ENCODE peak calls at places on chromosomes 2 and 18, in four cellular contexts. Q, I, E and L are unnamed samples.

GRCh38 chr2:159098374-159098773 is 129.9 kb downstream of the TANC1 start:
- DNase-seq in Q (no peak), I (no peak), E (no peak), L (no peak)

GRCh38 chr2:45176399-45176798 is 167.1 kb upstream of the SIX2 start:
- DNase-seq in Q (peak; percentile 67), I (no peak), E (no peak), L (no peak)

GRCh38 chr18:46660955-46661749 is 4.1 kb upstream of the LOXHD1 start:
- DNase-seq in Q (peak; percentile 76), I (peak; percentile 31), E (no peak), L (peak; percentile 81)

GRCh38 chr2:234989183-234989701 is 37.4 kb downstream of the SH3BP4 start:
- DNase-seq in Q (no peak), I (no peak), E (no peak), L (no peak)

GRCh38 chr2:155815275-155815674 is 517.2 kb downstream of the NR4A2 start:
- DNase-seq in Q (no peak), I (no peak), E (no peak), L (no peak)

GRCh38 chr2:18752022-18752493 is 162.7 kb upstream of the NT5C1B start:
- DNase-seq in Q (no peak), I (peak; percentile 39), E (no peak), L (no peak)

GRCh38 chr18:57797209-57797651 is 5.9 kb downstream of the ATP8B1 start:
- DNase-seq in Q (peak; percentile 93), I (no peak), E (no peak), L (no peak)

GRCh38 chr2:101788565-101788964 is 91.1 kb downstream of the MAP4K4 start:
- DNase-seq in Q (no peak), I (peak; percentile 69), E (no peak), L (no peak)

GRCh38 chr2:24206242-24206641 is 31.4 kb downstream of the FAM228A start:
- DNase-seq in Q (no peak), I (no peak), E (no peak), L (no peak)

GRCh38 chr2:147174824-147175254 is 670.0 kb upstream of the ACVR2A start:
- DNase-seq in Q (peak; percentile 30), I (no peak), E (no peak), L (peak; percentile 43)

GRCh38 chr18:59219672-59220163 is at the start of gene GRP:
- DNase-seq in Q (peak; percentile 72), I (no peak), E (no peak), L (peak; percentile 47)

GRCh38 chr2:38230756-38231155 is 146.3 kb downstream of the ATL2 start:
- DNase-seq in Q (no peak), I (no peak), E (no peak), L (no peak)

GRCh38 chr2:226434702-226435101 is 364.9 kb downstream of the IRS1 start:
- DNase-seq in Q (no peak), I (no peak), E (no peak), L (no peak)

GRCh38 chr2:226443112-226443511 is 356.5 kb downstream of the IRS1 start:
- DNase-seq in Q (no peak), I (no peak), E (no peak), L (no peak)

GRCh38 chr2:226440119-226440917 is 359.3 kb downstream of the IRS1 start:
- DNase-seq in Q (no peak), I (peak; percentile 66), E (no peak), L (no peak)

GRCh38 chr2:226435146-226435545 is 364.5 kb downstream of the IRS1 start:
- DNase-seq in Q (no peak), I (no peak), E (no peak), L (no peak)

GRCh38 chr2:226439337-226439736 is 360.3 kb downstream of the IRS1 start:
- DNase-seq in Q (no peak), I (peak; percentile 67), E (no peak), L (no peak)
- H4K5ac ChIP-seq in Q (no peak overlapping the region), I (peak overlapping the region; percentile 90), E (no peak overlapping the region), L (no peak overlapping the region)

DNA sequence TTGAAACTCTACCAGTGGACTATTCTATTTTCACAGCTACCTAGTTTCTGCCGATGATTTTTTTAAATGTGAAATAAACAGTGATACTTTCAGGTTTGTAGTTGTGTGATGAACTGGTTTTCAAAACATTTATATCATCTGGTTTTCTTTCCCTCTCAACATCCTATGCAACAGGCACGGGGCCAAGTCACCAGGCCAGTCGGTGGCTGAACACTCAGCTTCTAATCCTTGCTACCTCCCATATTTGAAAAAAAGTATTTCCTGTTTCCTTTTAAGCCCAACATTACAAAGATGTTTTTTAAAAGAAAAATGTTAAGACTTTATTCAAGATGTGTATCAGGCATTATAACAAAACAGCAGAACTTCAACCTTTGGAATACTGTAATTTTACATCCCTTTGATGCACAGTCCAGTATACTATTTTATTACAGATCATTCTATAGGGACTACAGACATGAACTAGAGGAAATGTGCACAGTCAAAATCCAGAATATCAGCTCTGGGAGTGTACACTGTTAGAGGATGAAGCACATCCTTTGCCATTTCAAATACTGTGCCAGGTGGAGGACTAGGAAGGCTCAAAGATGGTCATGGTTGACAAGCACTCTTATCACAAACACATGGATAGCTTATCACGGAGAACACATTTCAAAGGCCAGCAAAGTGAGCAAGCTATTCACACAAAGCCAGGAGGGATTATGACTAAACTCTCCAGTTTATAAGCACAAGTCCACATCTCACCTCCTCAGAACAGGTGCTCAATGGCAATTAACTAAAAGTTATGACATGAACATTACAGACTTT is 14.6 kb downstream of the MRPL35 start:
- DNase-seq in Q (no peak), I (peak; percentile 29), E (no peak), L (no peak)
- H4K5ac ChIP-seq in Q (no peak overlapping the region), I (no peak overlapping the region), E (no peak overlapping the region), L (no peak overlapping the region)

GRCh38 chr2:48587560-48587959 is 30.1 kb upstream of the GTF2A1L start:
- DNase-seq in Q (no peak), I (no peak), E (no peak), L (no peak)

GRCh38 chr2:48588745-48589144 is 28.9 kb upstream of the GTF2A1L start:
- DNase-seq in Q (peak; percentile 57), I (no peak), E (no peak), L (no peak)

GRCh38 chr2:48589170-48589767 is 28.4 kb upstream of the GTF2A1L start:
- DNase-seq in Q (peak; percentile 32), I (peak; percentile 59), E (no peak), L (no peak)

GRCh38 chr2:48584551-48584950 is 33.1 kb upstream of the GTF2A1L start:
- DNase-seq in Q (peak; percentile 18), I (no peak), E (no peak), L (no peak)

DNA sequence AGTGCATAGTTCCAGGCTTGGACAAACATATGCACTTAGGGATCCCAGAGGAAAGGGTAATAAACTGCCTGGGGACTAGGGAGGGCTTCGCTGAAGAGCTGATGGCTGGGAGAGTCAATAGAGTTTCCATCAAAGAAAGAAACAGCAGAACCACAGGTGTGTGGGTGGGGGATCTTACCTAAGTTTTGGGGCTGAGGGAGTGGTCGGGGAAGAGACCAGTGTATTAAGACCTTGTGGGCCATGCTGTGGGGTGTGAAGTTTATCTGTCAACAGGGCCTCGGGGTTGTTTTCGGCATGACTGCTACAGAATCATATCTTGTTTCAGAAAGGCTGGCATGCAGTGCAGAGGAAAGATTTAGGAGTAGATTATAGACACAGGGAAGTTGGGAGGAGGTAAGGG is 31.2 kb upstream of the GTF2A1L start:
- DNase-seq in Q (no peak), I (no peak), E (no peak), L (no peak)
- H4K5ac ChIP-seq in Q (no peak overlapping the region), I (no peak overlapping the region), E (peak overlapping the region; percentile 16), L (no peak overlapping the region)

GRCh38 chr2:60413069-60413818 is 140.2 kb downstream of the BCL11A start:
- DNase-seq in Q (no peak), I (no peak), E (no peak), L (no peak)
- H4K5ac ChIP-seq in Q (no peak overlapping the region), I (no peak overlapping the region), E (no peak overlapping the region), L (no peak overlapping the region)

DNA sequence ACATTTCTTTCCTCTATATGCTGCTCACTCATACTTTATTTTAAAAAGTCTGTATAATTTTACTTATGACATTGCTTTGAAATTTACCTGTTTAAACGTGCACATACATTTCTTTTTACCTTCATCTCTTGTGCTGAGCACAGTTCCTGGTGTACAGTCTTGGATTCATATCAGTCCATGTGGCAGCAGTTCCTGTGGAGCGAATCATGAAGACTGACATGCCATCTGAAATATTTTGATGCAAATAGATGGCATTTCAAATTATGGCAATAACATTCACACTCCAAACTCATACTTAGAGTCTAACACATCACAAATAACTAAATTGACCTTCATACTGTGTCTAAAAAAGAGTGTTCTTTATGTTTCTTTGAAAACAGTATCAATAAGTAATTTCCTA is 90.3 kb upstream of the CDH2 start:
- DNase-seq in Q (no peak), I (no peak), E (no peak), L (no peak)
- H4K5ac ChIP-seq in Q (no peak overlapping the region), I (no peak overlapping the region), E (no peak overlapping the region), L (no peak overlapping the region)

GRCh38 chr2:73892631-73893329 is at the start of gene ACTG2:
- DNase-seq in Q (no peak), I (peak; percentile 91), E (no peak), L (no peak)
- H4K5ac ChIP-seq in Q (no peak within 1 kb of the TSS), I (peak within 1 kb of the TSS; percentile 92), E (no peak within 1 kb of the TSS), L (no peak within 1 kb of the TSS)

GRCh38 chr2:127082974-127083373 is 24.0 kb downstream of the BIN1 start:
- DNase-seq in Q (no peak), I (peak; percentile 35), E (no peak), L (no peak)
- H4K5ac ChIP-seq in Q (no peak overlapping the region), I (peak overlapping the region; percentile 47), E (no peak overlapping the region), L (no peak overlapping the region)

DNA sequence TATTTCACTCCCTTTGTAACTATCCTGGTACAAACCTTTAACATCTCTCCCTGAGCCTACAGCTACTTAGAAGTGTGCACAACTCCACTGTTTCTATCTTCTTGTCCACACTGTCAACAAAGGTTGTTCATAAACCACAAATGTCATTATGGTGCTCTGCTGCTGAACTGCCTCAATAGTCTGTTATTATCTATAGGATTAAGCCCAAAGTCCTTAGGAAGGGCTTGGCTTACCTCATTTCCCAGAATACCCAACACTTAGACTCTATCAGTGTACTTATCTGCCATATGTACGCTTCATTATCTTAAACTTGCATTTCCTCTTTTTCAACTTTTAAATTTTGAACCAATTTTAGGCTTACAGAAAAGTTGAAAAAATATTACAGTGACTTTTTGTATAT is 94.2 kb downstream of the HNMT start:
- DNase-seq in Q (no peak), I (no peak), E (no peak), L (no peak)
- H4K5ac ChIP-seq in Q (no peak overlapping the region), I (no peak overlapping the region), E (no peak overlapping the region), L (no peak overlapping the region)